ENCODE peak calls at places on chromosome 14, in five cellular contexts. Z is transverse colon, M is A549, R is suprapubic skin, X is IMR-90. S is an unnamed sample.
A peak's percentile ranks its signal among the peaks of the same experiment; 100 is the strongest.

GRCh38 chr14:61319706-61320105 is 1.7 kb upstream of the PRKCH start:
- DNase-seq in Z (no peak), M (no peak), R (no peak), X (no peak), S (no peak)

GRCh38 chr14:96095581-96096476 is 56.7 kb downstream of the C14orf132 start:
- DNase-seq in Z (no peak), M (peak; percentile 82), R (peak; percentile 81), X (peak; percentile 92), S (no peak)

GRCh38 chr14:66540038-66540437 is 32.1 kb downstream of the GPHN start:
- DNase-seq in Z (no peak), M (no peak), R (no peak), X (no peak), S (no peak)

GRCh38 chr14:73025544-73025943 is 1.4 kb downstream of the ZFYVE1 start:
- DNase-seq in Z (no peak), M (peak; percentile 31), R (no peak), X (peak; percentile 42), S (no peak)

GRCh38 chr14:94113490-94113889 is 3.0 kb downstream of the IFI27 start:
- DNase-seq in Z (peak; percentile 73), M (no peak), R (peak; percentile 57), X (peak; percentile 22), S (no peak)

GRCh38 chr14:74577247-74577947 is 34.6 kb downstream of the LTBP2 start:
- DNase-seq in Z (no peak), M (no peak), R (no peak), X (peak; percentile 33), S (no peak)

GRCh38 chr14:68255697-68256178 is 436.2 kb downstream of the RAD51B start:
- DNase-seq in Z (no peak), M (no peak), R (no peak), X (peak; percentile 93), S (no peak)

GRCh38 chr14:67359319-67359774 is 257 bp downstream of the ATP6V1D start:
- DNase-seq in Z (peak; percentile 24), M (no peak), R (peak; percentile 69), X (peak; percentile 63), S (peak; percentile 40)

GRCh38 chr14:36807727-36808126 is 146.1 kb downstream of the PAX9 start:
- DNase-seq in Z (no peak), M (no peak), R (no peak), X (no peak), S (no peak)

GRCh38 chr14:72891666-72892102 is 2.2 kb downstream of the DPF3 start:
- DNase-seq in Z (no peak), M (no peak), R (no peak), X (no peak), S (peak; percentile 67)

GRCh38 chr14:91444335-91445020 is 26.9 kb upstream of the CCDC88C start:
- DNase-seq in Z (no peak), M (no peak), R (no peak), X (no peak), S (no peak)

GRCh38 chr14:96053600-96054381 is 14.6 kb downstream of the C14orf132 start:
- DNase-seq in Z (peak; percentile 41), M (peak; percentile 24), R (peak; percentile 86), X (peak; percentile 99), S (no peak)

GRCh38 chr14:105126970-105127307 is 41.6 kb downstream of the JAG2 start:
- DNase-seq in Z (no peak), M (no peak), R (no peak), X (no peak), S (no peak)

GRCh38 chr14:105123266-105123665 is 45.3 kb downstream of the JAG2 start:
- DNase-seq in Z (no peak), M (no peak), R (no peak), X (no peak), S (no peak)

GRCh38 chr14:105124837-105125222 is 43.7 kb downstream of the JAG2 start:
- DNase-seq in Z (no peak), M (no peak), R (no peak), X (no peak), S (no peak)

GRCh38 chr14:105126126-105126969 is 42.2 kb downstream of the JAG2 start:
- DNase-seq in Z (no peak), M (no peak), R (no peak), X (no peak), S (no peak)

GRCh38 chr14:105123981-105124836 is 44.4 kb downstream of the JAG2 start:
- DNase-seq in Z (peak; percentile 21), M (no peak), R (peak; percentile 16), X (no peak), S (no peak)
- TF ChIP-seq POLR2A in Z (peak; percentile 50), M (no peak), R (no peak), X (no peak), S (no peak)

GRCh38 chr14:76964695-76965094 is 63.8 kb downstream of the IRF2BPL start:
- DNase-seq in Z (no peak), M (no peak), R (no peak), X (no peak), S (no peak)

GRCh38 chr14:76962303-76962660 is 66.2 kb downstream of the IRF2BPL start:
- DNase-seq in Z (no peak), M (no peak), R (no peak), X (no peak), S (no peak)

GRCh38 chr14:76963366-76963765 is 65.1 kb downstream of the IRF2BPL start:
- DNase-seq in Z (no peak), M (no peak), R (no peak), X (no peak), S (peak; percentile 24)

GRCh38 chr14:76958975-76959710 is 69.4 kb downstream of the IRF2BPL start:
- DNase-seq in Z (no peak), M (peak; percentile 87), R (no peak), X (peak; percentile 72), S (peak; percentile 53)

DNA sequence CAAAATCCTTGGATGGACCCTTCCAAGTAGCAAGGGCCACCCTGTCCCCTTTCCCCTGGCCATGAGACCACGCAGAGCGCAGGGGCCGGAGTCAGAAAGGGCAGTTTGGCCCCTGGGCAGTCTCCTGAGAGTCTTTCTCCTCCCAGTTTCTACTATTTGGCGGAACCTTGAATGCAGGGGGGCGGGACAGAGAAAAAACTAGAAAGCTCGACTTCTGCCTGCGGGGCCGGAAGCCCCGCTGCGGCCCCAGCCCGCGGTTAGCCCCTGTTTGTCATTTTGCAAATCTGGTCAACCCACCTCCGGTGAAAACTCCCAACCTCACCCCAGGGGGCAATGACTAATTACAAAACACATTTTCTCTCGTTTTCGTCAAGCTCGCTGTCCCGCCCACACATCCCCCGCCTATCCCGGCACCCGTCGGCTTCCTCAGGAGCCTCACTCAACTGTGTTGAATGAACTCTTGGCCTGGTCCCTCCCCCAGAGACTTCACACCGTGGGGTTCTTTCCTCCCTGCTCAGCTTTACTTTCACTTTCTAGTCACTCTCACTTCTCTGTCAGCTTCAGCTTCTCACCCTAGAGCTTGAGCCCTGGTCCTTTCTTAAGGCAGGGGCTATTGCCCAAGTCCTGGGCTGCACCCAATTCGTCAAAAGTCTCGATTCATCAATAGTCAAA is 66.7 kb downstream of the IRF2BPL start:
- DNase-seq in Z (peak; percentile 89), M (peak; percentile 93), R (peak; percentile 90), X (peak; percentile 97), S (peak; percentile 75)
- TF ChIP-seq POLR2A in Z (no peak), M (no peak), R (no peak), X (no peak), S (peak; percentile 24)

GRCh38 chr14:89417111-89417468 is at the start of gene FOXN3:
- DNase-seq in Z (peak; percentile 95), M (peak; percentile 87), R (peak; percentile 97), X (peak; percentile 86), S (peak; percentile 93)
- TF ChIP-seq POLR2A in Z (peak; percentile 22), M (no peak), R (peak; percentile 55), X (no peak), S (no peak)

GRCh38 chr14:20768593-20768892 is 339 bp downstream of the EDDM3B start:
- DNase-seq in Z (no peak), M (no peak), R (no peak), X (no peak), S (no peak)
- TF ChIP-seq POLR2A in Z (no peak), M (no peak), R (no peak), X (no peak), S (no peak)

GRCh38 chr14:102320671-102321455 is 1.3 kb downstream of the ZNF839 start:
- DNase-seq in Z (no peak), M (no peak), R (no peak), X (no peak), S (no peak)

GRCh38 chr14:102317564-102318248 is 1.8 kb upstream of the ZNF839 start:
- DNase-seq in Z (peak; percentile 54), M (peak; percentile 68), R (no peak), X (no peak), S (peak; percentile 70)

GRCh38 chr14:102320033-102320660 is 601 bp downstream of the ZNF839 start:
- DNase-seq in Z (peak; percentile 44), M (no peak), R (peak; percentile 80), X (peak; percentile 56), S (peak; percentile 79)

GRCh38 chr14:102318781-102319276 is 717 bp upstream of the ZNF839 start:
- DNase-seq in Z (peak; percentile 21), M (no peak), R (no peak), X (no peak), S (no peak)

DNA sequence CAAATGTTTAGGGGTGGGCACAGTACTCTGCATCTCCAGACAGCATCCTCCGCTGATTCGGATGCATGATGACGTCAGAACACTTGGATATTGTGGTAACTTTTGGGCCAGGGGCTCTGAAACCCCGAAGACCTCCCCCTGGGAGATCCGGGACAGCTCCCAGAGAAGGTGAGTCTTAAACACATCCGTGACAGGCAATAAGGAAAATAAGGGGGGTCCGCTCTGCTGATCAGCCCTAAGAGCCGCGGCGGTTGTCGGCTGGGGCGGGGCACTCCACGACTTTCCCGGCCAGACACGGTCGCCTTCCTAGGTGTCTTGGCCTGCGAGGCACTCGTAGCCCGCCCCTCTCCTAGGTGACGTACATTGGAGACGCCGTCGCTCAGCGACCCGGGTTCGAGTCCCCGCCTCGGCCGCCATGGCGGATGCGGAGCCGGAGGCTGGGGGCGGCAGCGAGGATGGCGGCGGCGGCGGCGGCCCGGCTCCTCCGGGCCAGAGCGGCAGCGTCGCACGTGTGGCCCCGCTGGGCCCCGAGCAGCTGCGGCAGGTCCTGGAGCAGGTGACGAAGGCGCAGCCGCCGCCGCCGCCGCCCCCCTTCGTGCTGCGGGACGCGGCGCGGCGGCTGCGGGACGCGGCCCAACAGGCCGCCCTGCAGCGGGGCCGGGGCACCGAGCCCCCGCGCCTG is at the start of gene ZNF839:
- DNase-seq in Z (peak; percentile 94), M (peak; percentile 93), R (peak; percentile 96), X (peak; percentile 86), S (peak; percentile 95)
- TF ChIP-seq POLR2A in Z (peak; percentile 21), M (peak; percentile 8), R (no peak), X (no peak), S (peak; percentile 46)

DNA sequence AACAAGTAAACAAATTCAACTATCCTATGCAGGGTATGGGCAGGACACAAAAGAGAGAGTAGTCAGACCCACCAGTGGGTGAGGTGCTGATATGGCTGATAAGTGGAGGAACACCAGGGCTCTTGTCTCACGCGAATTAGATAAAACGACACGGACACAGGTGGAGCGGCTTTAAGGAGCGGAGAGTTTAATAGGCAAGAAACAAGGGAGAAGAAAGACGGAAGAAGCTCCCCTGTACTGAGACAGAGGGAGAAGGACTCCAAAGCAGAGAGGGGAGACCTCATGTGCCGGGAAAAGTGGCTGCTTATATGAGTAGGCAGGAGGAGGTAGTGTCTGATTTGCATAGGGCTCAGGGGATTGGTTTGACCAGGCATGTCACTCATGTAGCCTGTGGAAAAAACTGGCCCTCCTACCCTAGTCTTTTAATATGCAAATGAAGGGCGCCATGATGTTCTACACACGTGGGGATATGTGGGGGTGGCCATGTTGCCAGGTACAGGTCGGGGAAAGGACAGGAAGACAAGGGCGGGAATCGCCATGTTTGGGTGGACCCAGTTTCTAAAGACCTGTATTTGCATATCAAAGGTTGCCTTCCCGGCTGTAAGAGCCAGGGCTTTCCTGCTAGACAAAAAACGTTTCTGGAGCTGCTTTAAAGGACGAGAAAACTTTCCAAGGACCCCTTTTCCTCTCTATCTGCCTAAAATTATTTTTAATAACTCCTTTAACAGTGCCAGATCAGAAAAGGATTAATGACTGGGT is 28.8 kb downstream of the RPGRIP1 start:
- DNase-seq in Z (peak; percentile 90), M (peak; percentile 97), R (peak; percentile 80), X (peak; percentile 23), S (peak; percentile 92)
- TF ChIP-seq POLR2A in Z (peak; percentile 84), M (peak; percentile 41), R (no peak), X (no peak), S (peak; percentile 78)